ENCODE peak calls at places on chromosomes 5 and 9, in four cellular contexts. E is A549, L is tibial nerve, Y is lower leg skin. U is an unnamed sample.

GRCh38 chr5:154421868-154422267 is 23.9 kb upstream of the SAP30L start:
- DNase-seq in E (no peak), L (no peak), Y (no peak), U (no peak)

GRCh38 chr5:172051643-172052362 is 45.4 kb upstream of the FBXW11 start:
- DNase-seq in Y (no peak), L (no peak), E (no peak), U (no peak)

GRCh38 chr9:134438204-134438788 is 112.0 kb downstream of the RXRA start:
- DNase-seq in Y (no peak), L (no peak), E (no peak), U (no peak)

GRCh38 chr5:123429993-123430392 is 6.8 kb upstream of the CEP120 start:
- DNase-seq in Y (peak; percentile 32), L (no peak), E (no peak), U (no peak)

GRCh38 chr5:524442-525163 is at the start of gene SLC9A3:
- DNase-seq in Y (no peak), E (no peak), L (no peak), U (no peak)

GRCh38 chr9:124180557-124180956 is 77.2 kb upstream of the NEK6 start:
- DNase-seq in E (no peak), Y (no peak), L (peak; percentile 48), U (no peak)

GRCh38 chr9:19102181-19102630 is 498 bp downstream of the HAUS6 start:
- DNase-seq in Y (peak; percentile 37), E (peak; percentile 28), L (no peak), U (no peak)

GRCh38 chr9:136059321-136059791 is 35.7 kb downstream of the NACC2 start:
- DNase-seq in E (no peak), L (no peak), Y (no peak), U (no peak)

GRCh38 chr5:84585218-84585617 is 200.5 kb upstream of the EDIL3 start:
- DNase-seq in Y (no peak), E (no peak), L (no peak), U (no peak)

GRCh38 chr5:10668697-10669096 is 92.3 kb downstream of the DAP start:
- DNase-seq in E (no peak), Y (no peak), L (no peak), U (no peak)

GRCh38 chr9:75891277-75892167 is 1.0 kb downstream of the PCSK5 start:
- DNase-seq in Y (peak; percentile 20), E (peak; percentile 26), L (no peak), U (no peak)

GRCh38 chr5:107744418-107745330 is 73.9 kb upstream of the EFNA5 start:
- DNase-seq in Y (no peak), E (no peak), L (no peak), U (no peak)

GRCh38 chr5:175681975-175682354 is 24.1 kb downstream of the HRH2 start:
- DNase-seq in Y (no peak), L (no peak), E (no peak), U (no peak)

GRCh38 chr5:169753795-169754194 is 116.7 kb downstream of the DOCK2 start:
- DNase-seq in L (no peak), E (no peak), Y (no peak), U (no peak)

GRCh38 chr5:160421625-160422258 is at the start of gene PTTG1:
- DNase-seq in Y (peak; percentile 96), L (peak; percentile 96), E (peak; percentile 87), U (peak; percentile 69)
- TF ChIP-seq POLR2A in Y (no peak), L (peak; percentile 71), E (peak; percentile 60), U (peak; percentile 91)

GRCh38 chr9:133276001-133276884 is 1.2 kb upstream of the ABO start:
- DNase-seq in Y (no peak), E (no peak), L (no peak), U (no peak)
- TF ChIP-seq POLR2A in Y (no peak), E (no peak), L (no peak), U (no peak)

GRCh38 chr9:133151041-133151440 is 12.7 kb downstream of the GBGT1 start:
- DNase-seq in E (no peak), L (no peak), Y (no peak), U (no peak)

GRCh38 chr9:133151601-133152525 is 11.9 kb downstream of the GBGT1 start:
- DNase-seq in E (no peak), Y (peak; percentile 17), L (no peak), U (no peak)

GRCh38 chr9:133147412-133148271 is 16.1 kb downstream of the GBGT1 start:
- DNase-seq in Y (peak; percentile 84), L (peak; percentile 70), E (peak; percentile 94), U (peak; percentile 96)

GRCh38 chr9:133148351-133149129 is 15.2 kb downstream of the GBGT1 start:
- DNase-seq in Y (peak; percentile 52), E (peak; percentile 40), L (no peak), U (peak; percentile 64)

DNA sequence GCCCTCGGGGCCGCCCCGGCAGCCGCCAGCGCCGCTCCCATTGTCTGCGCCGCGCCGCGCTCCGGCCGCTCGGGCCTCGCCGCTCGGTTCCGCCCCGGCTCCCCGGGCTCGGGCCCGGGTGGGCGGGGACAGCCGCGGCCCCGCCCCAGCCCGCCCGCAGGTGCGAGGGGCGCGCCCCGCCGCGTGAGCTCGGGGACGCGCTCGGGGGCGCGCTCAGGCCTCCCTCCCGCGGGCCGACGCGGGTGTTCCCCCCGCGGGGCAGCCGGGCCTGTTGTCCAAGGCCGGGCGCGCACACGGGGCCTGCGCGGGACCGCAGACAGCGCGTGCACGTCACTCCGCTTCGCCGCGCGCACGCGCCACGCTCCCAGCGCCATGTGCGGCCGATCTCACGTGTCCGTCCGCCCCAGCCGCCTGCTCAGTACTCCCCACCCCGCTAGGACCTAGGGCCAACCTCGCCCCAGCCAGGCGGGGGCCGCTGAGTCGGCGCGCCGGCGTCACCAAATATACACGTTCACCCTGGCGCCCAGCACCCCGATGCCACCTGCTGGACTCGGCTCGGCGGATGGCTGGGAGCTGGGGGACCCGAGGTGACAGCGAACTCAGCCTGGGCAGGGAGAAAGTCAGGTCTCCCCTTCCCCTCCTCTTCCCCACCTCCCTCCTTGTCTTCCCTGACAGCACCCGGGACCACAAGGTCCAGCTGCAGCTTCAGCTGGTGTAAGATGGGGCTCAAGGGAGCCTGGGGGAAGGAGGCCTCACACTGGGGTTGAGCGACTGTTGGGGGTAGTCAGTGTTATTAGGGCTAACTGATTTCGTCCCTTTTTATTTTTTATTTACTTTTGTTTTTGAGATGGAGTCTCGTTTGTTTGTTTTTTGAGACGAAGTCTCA is 14.3 kb downstream of the GBGT1 start:
- DNase-seq in E (peak; percentile 93), Y (peak; percentile 81), L (peak; percentile 80), U (peak; percentile 100)
- TF ChIP-seq POLR2A in E (peak; percentile 52), Y (no peak), L (peak; percentile 50), U (peak; percentile 42)

GRCh38 chr5:80103375-80103774 is 68.2 kb downstream of the THBS4 start:
- DNase-seq in Y (no peak), E (no peak), L (no peak), U (no peak)
- TF ChIP-seq POLR2A in Y (no peak), E (no peak), L (no peak), U (no peak)

GRCh38 chr5:141875022-141875740 is 3.0 kb downstream of the PCDH1 start:
- DNase-seq in E (no peak), Y (no peak), L (no peak), U (no peak)

GRCh38 chr5:141877478-141878185 is 578 bp downstream of the PCDH1 start:
- DNase-seq in L (no peak), Y (no peak), E (no peak), U (no peak)

GRCh38 chr5:141878186-141878770 is at the start of gene PCDH1:
- DNase-seq in E (no peak), Y (no peak), L (no peak), U (peak; percentile 40)

GRCh38 chr5:141875795-141876627 is 2.2 kb downstream of the PCDH1 start:
- DNase-seq in Y (no peak), L (no peak), E (no peak), U (no peak)

GRCh38 chr5:141876628-141877477 is 1.4 kb downstream of the PCDH1 start:
- DNase-seq in Y (no peak), E (no peak), L (no peak), U (no peak)
- TF ChIP-seq POLR2A in Y (no peak), E (no peak), L (no peak), U (no peak)

DNA sequence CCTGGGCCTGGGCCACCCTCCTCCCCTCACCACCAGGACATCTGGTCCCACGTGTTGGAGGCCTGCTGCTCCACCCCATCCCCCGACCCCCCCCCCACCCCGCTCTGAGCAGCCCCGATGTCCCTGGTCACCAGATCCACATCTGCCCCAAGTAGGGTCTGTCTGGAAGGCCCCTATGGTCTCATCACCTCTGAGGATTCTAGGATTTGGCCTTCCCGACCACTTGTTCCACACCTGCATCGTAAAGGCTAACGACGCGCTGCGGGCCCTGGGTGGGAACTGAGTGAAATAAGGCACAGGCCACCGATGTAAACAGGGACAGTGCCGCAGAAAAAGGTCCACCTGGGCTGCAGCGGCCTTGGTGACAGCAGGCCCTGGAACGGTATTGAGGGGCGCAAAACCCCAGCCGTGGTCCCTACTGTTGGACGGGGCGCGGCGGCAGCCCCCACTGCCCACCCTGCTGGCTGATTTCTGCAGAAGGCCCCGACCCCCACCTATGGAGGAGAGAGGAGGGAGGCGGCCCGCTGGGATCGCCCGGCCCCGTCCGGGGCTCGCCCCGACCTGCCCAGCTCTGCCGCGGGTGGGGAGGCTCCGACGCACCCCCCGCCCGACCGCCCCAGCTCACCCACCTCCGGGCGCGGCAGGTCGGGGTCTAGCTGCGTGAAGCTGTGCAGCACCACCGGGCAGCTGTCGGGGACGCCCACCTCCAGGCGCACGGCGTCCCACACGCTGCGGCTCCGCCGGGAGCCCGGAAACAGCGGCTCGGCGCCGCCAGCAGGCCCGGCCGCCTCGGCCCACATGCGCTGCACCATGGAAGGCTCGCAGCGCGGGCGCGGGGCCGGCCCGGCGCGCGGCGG is 469 bp downstream of the RALGDS start:
- DNase-seq in L (no peak), E (no peak), Y (no peak), U (no peak)
- TF ChIP-seq POLR2A in L (peak; percentile 38), E (peak; percentile 23), Y (no peak), U (peak; percentile 57)

DNA sequence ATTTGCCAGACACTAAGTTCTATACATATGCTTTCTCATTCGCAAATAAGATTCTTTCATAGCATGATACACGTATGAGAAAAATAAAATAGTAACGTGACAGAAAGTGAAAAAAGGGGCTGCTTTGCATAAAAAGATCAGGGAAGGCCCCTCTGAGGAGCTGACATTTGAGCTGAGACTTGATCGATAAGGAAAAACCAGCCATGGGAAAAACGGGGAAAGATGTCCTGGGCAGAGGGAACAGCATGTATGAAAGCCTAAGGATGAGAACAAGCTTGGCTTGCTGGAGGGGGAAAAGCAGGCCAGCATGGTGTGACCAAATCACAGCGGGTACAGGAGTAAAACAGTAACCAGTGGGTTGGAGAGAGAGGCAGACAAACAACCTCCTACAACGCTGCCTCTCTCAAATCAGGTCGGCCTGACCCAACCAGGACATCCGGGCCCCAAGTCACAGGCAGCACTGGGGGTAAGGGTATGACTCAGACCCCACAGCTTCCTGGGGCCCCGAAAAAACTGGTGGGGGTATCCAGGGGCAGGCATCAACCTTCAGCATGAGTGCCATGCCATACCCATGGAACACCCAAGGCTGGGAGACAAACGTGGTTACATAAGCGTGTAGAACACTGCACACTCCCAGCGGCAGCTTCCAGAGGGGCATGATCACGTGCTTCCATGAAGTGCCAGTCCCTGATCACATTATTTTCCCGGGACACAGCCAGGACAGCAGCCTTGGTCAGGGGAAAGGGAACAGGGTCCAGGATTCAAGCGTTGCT is 2.2 kb downstream of the TNIP1 start:
- DNase-seq in L (no peak), E (no peak), Y (no peak), U (no peak)
- TF ChIP-seq POLR2A in L (no peak), E (no peak), Y (no peak), U (no peak)

DNA sequence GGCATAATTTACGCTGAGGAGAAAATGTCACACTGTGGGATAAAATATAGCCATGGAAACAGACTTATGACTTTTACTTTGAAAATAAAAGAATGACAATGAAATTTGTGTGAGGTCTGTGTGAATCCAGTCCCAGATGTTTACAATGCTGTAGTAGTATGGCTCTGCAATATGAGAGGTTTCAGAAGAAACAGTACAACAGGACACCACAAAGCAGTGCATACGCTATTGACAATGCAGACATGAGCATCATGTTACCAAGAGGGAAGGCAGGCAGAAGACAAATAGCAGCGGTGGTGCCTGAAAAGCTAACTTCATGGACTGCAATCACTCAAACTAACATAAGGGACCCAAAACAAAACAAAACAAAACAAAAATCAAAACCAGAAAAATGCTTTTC is 1.8 kb downstream of the FGF10 start:
- DNase-seq in Y (no peak), L (no peak), E (no peak), U (no peak)
- TF ChIP-seq POLR2A in Y (no peak), L (no peak), E (no peak), U (no peak)

U was measured in H54.